ENCODE peak calls at places on chromosomes 4 and X, in five cellular contexts. N is upper lobe of left lung, G is A549, X is HepG2, S is K562. T is an unnamed sample.

GRCh38 chrX:44507292-44507691 is 35.4 kb downstream of the FUNDC1 start:
- ATAC-seq in G (no peak), N (no peak), X (no peak), S (no peak), T (no peak)

GRCh38 chrX:136711147-136711546 is 63.2 kb downstream of the CD40LG start:
- ATAC-seq in G (peak), X (peak), S (peak), N (no peak), T (no peak)

GRCh38 chr4:75715105-75715799 is 9.1 kb upstream of the USO1 start:
- ATAC-seq in X (peak), S (peak), G (no peak), N (no peak), T (no peak)

GRCh38 chr4:139227729-139228404 is 50.8 kb upstream of the ELF2 start:
- ATAC-seq in G (peak), N (peak), S (peak), X (peak), T (no peak)

GRCh38 chr4:57055873-57056272 is 54.3 kb downstream of the IGFBP7 start:
- ATAC-seq in S (no peak), N (no peak), X (no peak), G (no peak), T (no peak)

GRCh38 chrX:125293792-125294780 is 25.6 kb upstream of the TEX13C start:
- ATAC-seq in G (no peak), X (no peak), N (no peak), S (no peak), T (no peak)

GRCh38 chr4:99845708-99846469 is 29.3 kb downstream of the DAPP1 start:
- ATAC-seq in N (no peak), X (no peak), G (no peak), S (no peak), T (no peak)

GRCh38 chrX:18946157-18946556 is 37.8 kb downstream of the PHKA2 start:
- ATAC-seq in G (no peak), S (no peak), N (no peak), X (no peak), T (no peak)

GRCh38 chr4:153220709-153221367 is 16.6 kb downstream of the TRIM2 start:
- ATAC-seq in G (no peak), X (no peak), N (no peak), S (no peak), T (no peak)

GRCh38 chr4:133498149-133498548 is 349.1 kb downstream of the PCDH10 start:
- ATAC-seq in X (no peak), N (no peak), G (no peak), S (no peak), T (no peak)

GRCh38 chrX:66046612-66047235 is 6.8 kb upstream of the VSIG4 start:
- ATAC-seq in X (no peak), N (peak), S (peak), G (no peak), T (no peak)

GRCh38 chrX:65093658-65094057 is 117.4 kb upstream of the ZC4H2 start:
- ATAC-seq in S (no peak), G (no peak), X (peak), N (no peak), T (no peak)

GRCh38 chrX:138345801-138346200 is 365.7 kb downstream of the FGF13 start:
- ATAC-seq in G (no peak), X (no peak), S (no peak), N (no peak), T (no peak)

GRCh38 chrX:17413228-17413627 is 38.2 kb downstream of the NHS start:
- ATAC-seq in S (no peak), N (no peak), G (no peak), X (no peak), T (peak)

GRCh38 chr4:101299899-101300540 is 47.3 kb downstream of the PPP3CA start:
- ATAC-seq in X (no peak), S (no peak), G (no peak), N (no peak), T (no peak)

GRCh38 chr4:159981457-159981856 is 878.6 kb downstream of the RAPGEF2 start:
- ATAC-seq in X (no peak), S (no peak), N (no peak), G (no peak), T (no peak)
- TF ChIP-seq EP300 in X (no peak), S (no peak), N (no peak), G (no peak), T (no peak)

GRCh38 chrX:50067435-50068292 is 133.1 kb downstream of the AKAP4 start:
- ATAC-seq in N (no peak), X (peak), S (no peak), G (peak), T (no peak)
- H3K27ac ChIP-seq in N (no peak), X (peak), S (no peak), G (no peak), T (no peak)

DNA sequence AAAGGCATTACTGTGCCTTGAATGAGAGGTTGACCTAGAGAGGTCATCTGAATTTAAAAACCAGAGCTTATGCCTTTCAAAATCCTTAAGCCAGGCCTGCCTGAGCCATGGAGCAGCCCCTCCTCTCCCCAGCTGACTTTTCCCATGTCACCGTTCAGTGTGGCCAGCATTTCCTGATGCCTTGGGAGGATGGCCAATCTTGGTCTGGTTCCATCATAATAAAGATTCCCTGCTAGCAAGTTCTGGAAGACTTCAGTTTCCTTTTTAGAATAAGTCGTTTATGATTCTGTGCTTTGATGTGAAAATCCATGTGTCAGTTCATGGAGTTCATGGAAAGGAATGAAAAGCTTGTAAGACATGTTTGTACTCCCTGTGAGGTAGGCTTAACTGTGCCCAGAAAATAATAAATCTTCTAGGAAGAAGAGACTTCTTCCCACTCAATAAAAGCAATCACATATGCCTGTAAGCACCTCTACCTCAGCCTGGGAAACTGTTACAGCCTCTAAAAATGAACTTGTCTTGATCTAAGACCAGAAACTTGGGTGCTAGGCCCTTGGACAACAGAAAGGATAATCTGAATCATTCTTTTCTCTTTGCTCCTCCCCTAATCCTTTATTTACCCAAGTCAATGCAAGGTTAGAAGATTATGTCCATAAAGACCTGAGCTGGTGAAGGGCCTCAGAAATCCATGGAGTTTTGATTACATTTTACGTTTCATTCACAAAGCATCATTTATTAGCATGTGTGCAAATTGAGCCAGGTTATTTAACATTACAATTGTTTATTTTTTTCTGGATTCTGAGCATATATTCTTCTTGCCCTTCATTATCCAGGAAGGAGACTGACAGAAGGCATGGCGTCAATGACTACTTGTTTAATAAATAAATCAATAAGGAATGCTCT is 84.0 kb upstream of the TBC1D9 start:
- ATAC-seq in G (no peak), X (no peak), N (no peak), S (no peak), T (peak)
- TF ChIP-seq EP300 in G (no peak), X (no peak), N (no peak), S (no peak), T (no peak)

GRCh38 chr4:143402776-143403550 is 66.3 kb downstream of the GAB1 start:
- ATAC-seq in N (no peak), X (no peak), G (no peak), S (no peak), T (no peak)
- H3K27ac ChIP-seq in N (peak), X (no peak), G (no peak), S (no peak), T (peak)

GRCh38 chrX:42695800-42696358 is 82.1 kb downstream of the PPP1R2C start:
- ATAC-seq in N (no peak), G (no peak), X (no peak), S (no peak), T (no peak)
- TF ChIP-seq EP300 in N (no peak), G (no peak), X (no peak), S (no peak), T (no peak)

GRCh38 chr4:2785613-2786012 is 7.3 kb upstream of the SH3BP2 start:
- ATAC-seq in X (peak), N (peak), G (no peak), S (peak), T (peak)
- H3K27ac ChIP-seq in X (no peak), N (peak), G (no peak), S (no peak), T (no peak)

DNA sequence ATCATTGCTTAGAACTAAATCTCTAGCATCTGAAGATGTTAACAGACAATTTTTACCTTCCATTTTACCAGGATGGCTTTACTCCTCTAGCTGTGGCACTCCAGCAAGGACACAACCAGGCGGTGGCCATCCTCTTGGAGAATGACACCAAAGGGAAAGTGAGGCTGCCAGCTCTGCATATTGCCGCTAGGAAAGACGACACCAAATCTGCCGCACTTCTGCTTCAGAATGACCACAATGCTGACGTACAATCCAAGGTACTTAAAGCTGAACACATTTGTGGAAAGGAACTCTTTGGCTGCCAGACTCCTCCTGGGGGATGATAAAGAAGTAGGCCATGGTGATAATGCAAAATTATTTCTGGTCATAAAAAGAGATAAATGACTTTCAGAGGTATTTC is 187.5 kb downstream of the ANK2 start:
- ATAC-seq in N (no peak), S (no peak), X (no peak), G (no peak), T (no peak)
- TF ChIP-seq EP300 in N (no peak), S (no peak), X (no peak), G (no peak), T (no peak)

GRCh38 chrX:103211012-103211715 is 3.7 kb upstream of the BEX4 start:
- ATAC-seq in G (peak), S (peak), N (peak), X (peak), T (no peak)

GRCh38 chrX:103215768-103216085 is 819 bp downstream of the BEX4 start:
- ATAC-seq in X (no peak), N (peak), G (no peak), S (peak), T (no peak)

GRCh38 chrX:103212749-103213457 is 2.0 kb upstream of the BEX4 start:
- ATAC-seq in X (peak), N (no peak), S (peak), G (no peak), T (no peak)

GRCh38 chrX:103210056-103210455 is 4.9 kb upstream of the BEX4 start:
- ATAC-seq in G (no peak), X (no peak), S (no peak), N (no peak), T (no peak)

DNA sequence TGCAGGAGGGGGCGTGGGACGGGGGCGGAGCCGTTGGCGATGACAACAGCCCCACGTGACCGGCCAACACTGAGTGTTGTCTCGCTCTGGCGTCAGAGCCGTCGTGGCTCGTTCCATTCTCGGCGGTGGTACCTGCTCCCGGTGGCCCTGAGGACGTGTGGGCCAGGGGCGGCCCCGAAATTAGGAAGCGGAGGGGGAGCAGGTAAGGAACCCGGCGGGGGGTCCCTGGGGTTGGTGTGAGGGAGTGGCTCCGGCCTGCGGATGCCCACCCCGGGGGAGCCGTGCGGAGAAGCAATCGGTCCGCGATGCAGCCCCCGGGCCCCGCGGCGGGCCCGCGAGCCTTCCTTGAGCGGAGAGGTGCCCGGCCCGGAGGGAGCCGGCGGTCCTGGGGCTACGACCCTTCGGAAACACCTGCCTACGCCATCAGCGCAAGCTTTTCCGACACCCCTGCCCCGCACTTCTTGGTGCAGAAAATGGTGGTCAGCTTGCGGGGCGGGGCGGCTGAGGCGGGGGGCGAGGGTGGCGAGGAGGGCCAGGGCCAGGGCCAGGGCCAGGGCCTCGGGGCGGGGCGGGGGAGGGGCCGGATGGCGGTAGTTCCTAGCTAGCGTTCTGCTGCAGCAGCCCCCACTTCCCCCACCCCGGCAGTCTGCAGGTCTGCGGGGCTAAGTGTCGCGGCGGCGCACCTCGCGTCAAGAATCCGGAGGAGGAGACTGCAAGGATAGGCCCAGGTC is at the start of gene BEX4:
- ATAC-seq in G (peak), X (no peak), N (peak), S (peak), T (peak)
- H3K27ac ChIP-seq in G (peak), X (no peak), N (peak), S (peak), T (peak)

GRCh38 chrX:107712231-107713204 is 63.1 kb downstream of the TSC22D3 start:
- ATAC-seq in S (no peak), X (no peak), G (peak), N (peak), T (peak)

GRCh38 chrX:107708762-107709161 is 66.8 kb downstream of the TSC22D3 start:
- ATAC-seq in X (no peak), S (no peak), N (no peak), G (no peak), T (peak)

GRCh38 chrX:107709266-107709795 is 66.3 kb downstream of the TSC22D3 start:
- ATAC-seq in S (no peak), N (no peak), X (no peak), G (no peak), T (no peak)

GRCh38 chrX:107711521-107712041 is 64.0 kb downstream of the TSC22D3 start:
- ATAC-seq in X (no peak), G (peak), N (peak), S (no peak), T (peak)

DNA sequence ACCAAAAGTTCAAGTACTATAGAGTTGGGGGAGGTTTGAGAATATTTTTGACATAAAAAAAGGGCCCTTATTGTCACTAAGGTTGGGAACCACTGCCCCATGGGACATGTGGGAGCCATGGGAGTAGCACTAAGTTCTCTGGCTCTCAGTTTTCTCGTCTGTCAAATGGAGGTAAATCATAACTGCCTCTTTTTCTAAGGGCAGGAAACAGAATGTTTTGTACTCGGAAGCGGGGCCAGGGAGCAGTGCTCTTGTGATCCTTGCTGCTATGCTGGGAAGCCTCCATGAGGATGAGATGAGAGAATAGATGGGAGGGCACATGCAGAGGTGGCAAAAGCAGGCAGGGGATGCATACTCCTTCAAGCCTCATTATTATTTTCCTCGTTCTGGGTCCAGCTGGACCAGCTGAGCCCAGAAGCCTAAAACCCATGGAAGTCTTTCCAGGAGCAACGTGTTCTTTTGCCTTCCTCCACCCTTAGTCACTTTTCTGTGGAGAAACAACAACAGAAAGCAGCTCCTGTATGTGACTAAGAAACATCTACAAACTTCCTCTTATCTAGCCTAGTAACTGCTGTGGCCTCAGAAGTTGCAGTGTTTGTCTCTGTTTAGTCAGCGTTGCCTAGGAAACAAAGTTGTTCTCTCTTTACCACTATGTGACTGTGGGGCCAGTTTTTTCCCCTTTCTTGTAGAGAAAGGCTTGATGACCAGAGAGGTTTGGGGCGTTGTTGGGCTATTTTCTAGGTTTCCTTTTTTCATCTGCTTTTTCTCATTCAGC is 64.8 kb downstream of the TSC22D3 start:
- ATAC-seq in X (peak), S (peak), G (peak), N (peak), T (peak)
- TF ChIP-seq EP300 in X (peak), S (peak), G (no peak), N (peak), T (no peak)

T was measured in gastroesophageal sphincter.